ENCODE peak calls at places on chromosomes 13 and 19, in nine cellular contexts. One of them, this sample, is unnamed.

GRCh38 chr13:23771966-23772365 is 117.2 kb downstream of the MIPEP start:
- DNase-seq in NCI-H748 treated with DMSO at 0.1 percent for 48 hours: no peak
- DNase-seq in endodermal cell: no peak
- DNase-seq in activated gamma-delta T cell: no peak
- DNase-seq in cardiac fibroblast: peak; percentile 67
- DNase-seq in HS-5: no peak
- DNase-seq in central memory CD4-positive, alpha-beta T cell: no peak
- DNase-seq in ureter: no peak
- DNase-seq in NCI-H2081: no peak
- DNase-seq in this sample: no peak

GRCh38 chr13:43448605-43449004 is 338.2 kb downstream of the ENOX1 start:
- DNase-seq in NCI-H748 treated with DMSO at 0.1 percent for 48 hours: no peak
- DNase-seq in endodermal cell: no peak
- DNase-seq in activated gamma-delta T cell: no peak
- DNase-seq in cardiac fibroblast: no peak
- DNase-seq in HS-5: no peak
- DNase-seq in central memory CD4-positive, alpha-beta T cell: no peak
- DNase-seq in ureter: no peak
- DNase-seq in NCI-H2081: no peak
- DNase-seq in this sample: no peak

GRCh38 chr19:19405919-19406877 is 723 bp downstream of the GATAD2A start:
- DNase-seq in NCI-H748 treated with DMSO at 0.1 percent for 48 hours: peak; percentile 2
- DNase-seq in endodermal cell: peak; percentile 78
- DNase-seq in activated gamma-delta T cell: peak; percentile 52
- DNase-seq in cardiac fibroblast: peak; percentile 64
- DNase-seq in HS-5: peak; percentile 53
- DNase-seq in central memory CD4-positive, alpha-beta T cell: peak; percentile 35
- DNase-seq in ureter: no peak
- DNase-seq in NCI-H2081: peak; percentile 38
- DNase-seq in this sample: no peak

GRCh38 chr19:9052894-9053293 is 34.0 kb upstream of the OR1M1 start:
- DNase-seq in NCI-H748 treated with DMSO at 0.1 percent for 48 hours: no peak
- DNase-seq in endodermal cell: no peak
- DNase-seq in activated gamma-delta T cell: no peak
- DNase-seq in cardiac fibroblast: no peak
- DNase-seq in HS-5: no peak
- DNase-seq in central memory CD4-positive, alpha-beta T cell: no peak
- DNase-seq in ureter: no peak
- DNase-seq in NCI-H2081: no peak
- DNase-seq in this sample: no peak

GRCh38 chr13:28474491-28475134 is 20.3 kb downstream of the FLT1 start:
- DNase-seq in NCI-H748 treated with DMSO at 0.1 percent for 48 hours: no peak
- DNase-seq in endodermal cell: no peak
- DNase-seq in activated gamma-delta T cell: no peak
- DNase-seq in cardiac fibroblast: no peak
- DNase-seq in HS-5: no peak
- DNase-seq in central memory CD4-positive, alpha-beta T cell: no peak
- DNase-seq in ureter: no peak
- DNase-seq in NCI-H2081: no peak
- DNase-seq in this sample: no peak

GRCh38 chr13:53398051-53398450 is 369.4 kb downstream of the OLFM4 start:
- DNase-seq in NCI-H748 treated with DMSO at 0.1 percent for 48 hours: no peak
- DNase-seq in endodermal cell: no peak
- DNase-seq in activated gamma-delta T cell: no peak
- DNase-seq in cardiac fibroblast: no peak
- DNase-seq in HS-5: no peak
- DNase-seq in central memory CD4-positive, alpha-beta T cell: no peak
- DNase-seq in ureter: no peak
- DNase-seq in NCI-H2081: no peak
- DNase-seq in this sample: no peak

GRCh38 chr13:53242015-53242414 is 213.4 kb downstream of the OLFM4 start:
- DNase-seq in NCI-H748 treated with DMSO at 0.1 percent for 48 hours: peak; percentile 98
- DNase-seq in endodermal cell: no peak
- DNase-seq in activated gamma-delta T cell: no peak
- DNase-seq in cardiac fibroblast: no peak
- DNase-seq in HS-5: no peak
- DNase-seq in central memory CD4-positive, alpha-beta T cell: no peak
- DNase-seq in ureter: no peak
- DNase-seq in NCI-H2081: peak; percentile 77
- DNase-seq in this sample: peak; percentile 15

GRCh38 chr19:49128545-49129237 is 9.3 kb downstream of the PPFIA3 start:
- DNase-seq in NCI-H748 treated with DMSO at 0.1 percent for 48 hours: no peak
- DNase-seq in endodermal cell: no peak
- DNase-seq in activated gamma-delta T cell: no peak
- DNase-seq in cardiac fibroblast: no peak
- DNase-seq in HS-5: no peak
- DNase-seq in central memory CD4-positive, alpha-beta T cell: no peak
- DNase-seq in ureter: no peak
- DNase-seq in NCI-H2081: no peak
- DNase-seq in this sample: no peak

GRCh38 chr19:2376784-2377519 is 16.9 kb downstream of the TMPRSS9 start:
- DNase-seq in NCI-H748 treated with DMSO at 0.1 percent for 48 hours: no peak
- DNase-seq in endodermal cell: no peak
- DNase-seq in activated gamma-delta T cell: no peak
- DNase-seq in cardiac fibroblast: no peak
- DNase-seq in HS-5: no peak
- DNase-seq in central memory CD4-positive, alpha-beta T cell: no peak
- DNase-seq in ureter: no peak
- DNase-seq in NCI-H2081: no peak
- DNase-seq in this sample: no peak

GRCh38 chr19:1237754-1238372 is at the start of gene CBARP:
- DNase-seq in NCI-H748 treated with DMSO at 0.1 percent for 48 hours: no peak
- DNase-seq in endodermal cell: peak; percentile 83
- DNase-seq in activated gamma-delta T cell: no peak
- DNase-seq in cardiac fibroblast: no peak
- DNase-seq in HS-5: no peak
- DNase-seq in central memory CD4-positive, alpha-beta T cell: no peak
- DNase-seq in ureter: no peak
- DNase-seq in NCI-H2081: peak; percentile 38
- DNase-seq in this sample: no peak

GRCh38 chr19:13053238-13053637 is 49.4 kb downstream of the LYL1 start:
- DNase-seq in NCI-H748 treated with DMSO at 0.1 percent for 48 hours: no peak
- DNase-seq in endodermal cell: no peak
- DNase-seq in activated gamma-delta T cell: no peak
- DNase-seq in cardiac fibroblast: no peak
- DNase-seq in HS-5: no peak
- DNase-seq in central memory CD4-positive, alpha-beta T cell: no peak
- DNase-seq in ureter: no peak
- DNase-seq in NCI-H2081: no peak
- DNase-seq in this sample: no peak

GRCh38 chr13:99796175-99796819 is 175.3 kb downstream of the ZIC5 start:
- DNase-seq in NCI-H748 treated with DMSO at 0.1 percent for 48 hours: no peak
- DNase-seq in endodermal cell: peak; percentile 92
- DNase-seq in activated gamma-delta T cell: no peak
- DNase-seq in cardiac fibroblast: peak; percentile 41
- DNase-seq in HS-5: no peak
- DNase-seq in central memory CD4-positive, alpha-beta T cell: no peak
- DNase-seq in ureter: no peak
- DNase-seq in NCI-H2081: no peak
- DNase-seq in this sample: no peak